ENCODE peak calls at places on chromosomes 16 and 17, in nine cellular contexts. U, E, F, S, K, L, Y, J and M are unnamed samples.

GRCh38 chr16:89195521-89196171 is 4.7 kb downstream of the SLC22A31 start:
- DNase-seq in U (no peak), E (no peak), F (no peak), S (no peak), K (no peak), L (no peak), Y (no peak), J (no peak), M (no peak)

GRCh38 chr17:67092291-67092690 is 47.9 kb downstream of the CACNG1 start:
- DNase-seq in U (peak), E (no peak), F (no peak), S (no peak), K (no peak), L (no peak), Y (no peak), J (no peak), M (no peak)

GRCh38 chr16:89330177-89330856 is 112.8 kb downstream of the ZNF778 start:
- DNase-seq in U (peak), E (peak), F (peak), S (peak), K (no peak), L (peak), Y (no peak), J (no peak), M (no peak)

GRCh38 chr17:1423456-1424135 is 23.6 kb upstream of the YWHAE start:
- DNase-seq in U (no peak), E (peak), F (no peak), S (no peak), K (no peak), L (no peak), Y (no peak), J (no peak), M (no peak)

GRCh38 chr16:78098087-78098486 is 1.4 kb upstream of the WWOX start:
- DNase-seq in U (no peak), E (no peak), F (no peak), S (no peak), K (no peak), L (no peak), Y (no peak), J (no peak), M (no peak)

GRCh38 chr17:36017799-36018198 is at the start of gene CCL23:
- DNase-seq in U (peak), E (no peak), F (no peak), S (no peak), K (no peak), L (no peak), Y (no peak), J (peak), M (no peak)

GRCh38 chr16:75575976-75576375 is 9.8 kb downstream of the GABARAPL2 start:
- DNase-seq in U (no peak), E (no peak), F (no peak), S (no peak), K (no peak), L (no peak), Y (no peak), J (no peak), M (no peak)

GRCh38 chr17:4514206-4514605 is 15.5 kb downstream of the SPNS2 start:
- DNase-seq in U (no peak), E (no peak), F (no peak), S (no peak), K (no peak), L (no peak), Y (peak), J (no peak), M (no peak)

GRCh38 chr17:40953876-40954275 is 12.9 kb downstream of the KRT39 start:
- DNase-seq in U (no peak), E (peak), F (no peak), S (peak), K (peak), L (peak), Y (no peak), J (no peak), M (no peak)

GRCh38 chr17:47265983-47266541 is 12.4 kb downstream of the ITGB3 start:
- DNase-seq in U (peak), E (peak), F (no peak), S (no peak), K (no peak), L (peak), Y (no peak), J (peak), M (peak)

GRCh38 chr17:17414316-17414937 is 62.4 kb upstream of the MED9 start:
- DNase-seq in U (no peak), E (peak), F (no peak), S (no peak), K (peak), L (peak), Y (no peak), J (no peak), M (peak)

GRCh38 chr17:72754513-72754912 is 338.0 kb downstream of the SLC39A11 start:
- DNase-seq in U (no peak), E (no peak), F (no peak), S (peak), K (no peak), L (peak), Y (no peak), J (no peak), M (no peak)

GRCh38 chr16:4115941-4116327 is 308 bp downstream of the ADCY9 start:
- DNase-seq in U (no peak), E (no peak), F (no peak), S (no peak), K (no peak), L (no peak), Y (no peak), J (no peak), M (no peak)
- H3K4me3 ChIP-seq in U (peak), E (peak), F (peak), S (peak), K (peak), L (peak), Y (peak), J (peak), M (peak)

GRCh38 chr16:2933701-2934100 is 22.0 kb downstream of the FLYWCH1 start:
- DNase-seq in U (no peak), E (no peak), F (no peak), S (no peak), K (no peak), L (no peak), Y (no peak), J (no peak), M (no peak)
- H3K4me3 ChIP-seq in U (no peak), E (no peak), F (no peak), S (no peak), K (no peak), L (no peak), Y (no peak), J (no peak), M (no peak)

DNA sequence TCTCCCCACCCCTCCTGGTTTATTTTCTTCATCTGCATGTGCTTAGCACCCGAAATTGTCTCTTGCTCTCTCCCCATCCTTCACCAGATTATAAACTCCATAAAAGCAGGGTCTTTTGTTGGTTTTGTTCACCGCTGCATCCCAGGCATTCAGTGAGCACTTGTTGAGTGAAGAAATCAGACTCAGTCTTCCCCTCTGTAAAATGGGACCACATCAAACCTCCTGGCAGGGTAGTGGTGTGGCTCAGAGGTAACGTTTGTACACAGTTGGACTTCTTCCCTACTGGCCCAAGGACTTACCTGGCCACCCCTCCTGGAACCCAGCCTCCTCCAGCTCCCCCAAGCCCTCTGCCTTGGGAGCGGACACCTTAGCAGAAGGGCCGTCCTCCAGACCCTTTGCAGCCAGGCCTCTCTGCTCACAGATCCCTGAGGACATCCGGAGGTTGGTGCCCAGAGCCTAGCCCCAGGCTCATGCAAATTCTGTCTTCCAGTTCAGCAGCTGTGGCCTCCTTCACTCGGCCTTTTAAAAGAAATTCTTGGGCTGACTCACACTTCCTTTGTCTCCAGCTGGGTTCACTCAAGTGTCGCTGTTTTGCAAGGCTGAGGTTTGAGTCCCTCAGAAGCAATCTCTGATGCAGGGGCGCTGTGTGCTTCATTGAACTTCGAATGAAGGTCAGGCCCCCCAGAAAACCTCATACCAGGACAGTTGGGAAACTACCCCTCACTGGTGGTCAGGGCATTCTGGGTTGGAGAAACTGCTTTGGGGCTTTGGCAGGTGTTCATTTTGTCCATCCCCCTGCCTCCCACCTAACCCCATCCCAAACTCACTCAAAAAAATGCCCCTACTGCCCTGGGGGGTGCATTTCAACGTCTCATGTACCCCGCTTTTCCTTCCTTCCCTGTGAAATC is 16.8 kb upstream of the RMI2 start:
- DNase-seq in U (peak), E (peak), F (peak), S (peak), K (peak), L (peak), Y (peak), J (peak), M (peak)
- H3K4me3 ChIP-seq in U (no peak), E (peak), F (no peak), S (no peak), K (peak), L (peak), Y (no peak), J (no peak), M (no peak)

DNA sequence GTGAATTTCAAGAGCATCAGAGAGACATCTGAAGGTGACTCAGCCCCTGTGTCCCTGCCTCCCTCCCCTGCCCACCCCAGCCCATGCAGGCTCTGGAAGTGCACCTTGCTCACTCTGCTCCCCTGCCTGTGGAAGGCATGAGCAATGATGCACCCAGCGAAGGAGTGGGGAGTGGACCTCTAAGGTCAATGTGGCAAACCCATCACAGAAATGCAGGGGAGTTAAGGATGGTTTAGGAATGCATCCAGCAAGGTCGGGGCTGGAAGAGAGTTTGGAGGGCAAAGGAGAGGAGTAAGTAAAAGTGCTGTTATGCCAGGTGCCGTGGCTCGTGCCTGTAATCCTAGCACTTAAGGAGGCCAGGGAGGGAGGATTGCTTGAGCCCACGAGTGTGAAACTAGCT is 61.9 kb downstream of the CYB5B start:
- DNase-seq in U (no peak), E (no peak), F (no peak), S (no peak), K (no peak), L (no peak), Y (no peak), J (no peak), M (no peak)
- H3K4me3 ChIP-seq in U (no peak), E (no peak), F (no peak), S (no peak), K (no peak), L (no peak), Y (no peak), J (no peak), M (no peak)

GRCh38 chr17:50559674-50560184 is 786 bp upstream of the CACNA1G start:
- DNase-seq in U (peak), E (peak), F (no peak), S (no peak), K (no peak), L (peak), Y (peak), J (peak), M (peak)
- H3K4me3 ChIP-seq in U (no peak), E (peak), F (peak), S (peak), K (peak), L (peak), Y (peak), J (peak), M (peak)